ENCODE peak calls at places on chromosomes 13 and 19, in six cellular contexts. F, V, S, L, Y and P are unnamed samples.

GRCh38 chr13:99200433-99201167 is at the start of gene UBAC2:
- DNase-seq in Y (peak), L (peak), V (peak), S (peak), F (peak), P (peak)

GRCh38 chr19:18465964-18466339 is 28.0 kb upstream of the ISYNA1 start:
- DNase-seq in S (no peak), V (no peak), F (no peak), Y (peak), L (no peak), P (no peak)

GRCh38 chr13:41649659-41650058 is 192.3 kb downstream of the RGCC start:
- DNase-seq in V (no peak), L (no peak), S (no peak), F (no peak), Y (no peak), P (no peak)

GRCh38 chr13:33032037-33032625 is 15.9 kb downstream of the KL start:
- DNase-seq in V (no peak), Y (no peak), L (no peak), S (no peak), F (no peak), P (no peak)

GRCh38 chr13:112689498-112690241 is at the start of gene ATP11A:
- DNase-seq in S (peak), F (peak), L (peak), Y (peak), V (peak), P (peak)

GRCh38 chr13:20702530-20702929 is 969 bp upstream of the IL17D start:
- DNase-seq in V (no peak), Y (no peak), L (no peak), S (no peak), F (no peak), P (no peak)

GRCh38 chr19:55958356-55958755 is 10.7 kb downstream of the NLRP8 start:
- DNase-seq in F (no peak), S (no peak), L (no peak), Y (no peak), V (no peak), P (peak)

GRCh38 chr19:41937525-41937924 is 9.3 kb upstream of the ERFL start:
- DNase-seq in F (no peak), Y (no peak), V (no peak), L (no peak), S (no peak), P (no peak)

GRCh38 chr19:18290250-18291018 is 9.0 kb upstream of the JUND start:
- DNase-seq in S (no peak), V (no peak), F (no peak), Y (no peak), L (no peak), P (no peak)

GRCh38 chr13:62119739-62120700 is 704.4 kb upstream of the PCDH20 start:
- DNase-seq in S (no peak), L (no peak), F (no peak), V (peak), Y (no peak), P (peak)

GRCh38 chr13:100532090-100532766 is 56.4 kb downstream of the GGACT start:
- DNase-seq in F (no peak), Y (peak), S (no peak), L (no peak), V (no peak), P (no peak)

GRCh38 chr13:27279506-27279905 is 8.9 kb downstream of the RASL11A start:
- DNase-seq in L (no peak), F (no peak), S (no peak), V (no peak), Y (no peak), P (no peak)

GRCh38 chr19:44608391-44608821 is 5.0 kb upstream of the IGSF23 start:
- DNase-seq in V (no peak), Y (no peak), F (no peak), L (no peak), S (no peak), P (no peak)

GRCh38 chr13:93927431-93927830 is 552.1 kb downstream of the DCT start:
- DNase-seq in V (no peak), Y (no peak), L (no peak), F (no peak), S (no peak), P (no peak)

GRCh38 chr13:91017031-91017668 is 330.3 kb upstream of the MIR17HG start:
- DNase-seq in V (peak), F (no peak), Y (no peak), L (no peak), S (peak), P (peak)

DNA sequence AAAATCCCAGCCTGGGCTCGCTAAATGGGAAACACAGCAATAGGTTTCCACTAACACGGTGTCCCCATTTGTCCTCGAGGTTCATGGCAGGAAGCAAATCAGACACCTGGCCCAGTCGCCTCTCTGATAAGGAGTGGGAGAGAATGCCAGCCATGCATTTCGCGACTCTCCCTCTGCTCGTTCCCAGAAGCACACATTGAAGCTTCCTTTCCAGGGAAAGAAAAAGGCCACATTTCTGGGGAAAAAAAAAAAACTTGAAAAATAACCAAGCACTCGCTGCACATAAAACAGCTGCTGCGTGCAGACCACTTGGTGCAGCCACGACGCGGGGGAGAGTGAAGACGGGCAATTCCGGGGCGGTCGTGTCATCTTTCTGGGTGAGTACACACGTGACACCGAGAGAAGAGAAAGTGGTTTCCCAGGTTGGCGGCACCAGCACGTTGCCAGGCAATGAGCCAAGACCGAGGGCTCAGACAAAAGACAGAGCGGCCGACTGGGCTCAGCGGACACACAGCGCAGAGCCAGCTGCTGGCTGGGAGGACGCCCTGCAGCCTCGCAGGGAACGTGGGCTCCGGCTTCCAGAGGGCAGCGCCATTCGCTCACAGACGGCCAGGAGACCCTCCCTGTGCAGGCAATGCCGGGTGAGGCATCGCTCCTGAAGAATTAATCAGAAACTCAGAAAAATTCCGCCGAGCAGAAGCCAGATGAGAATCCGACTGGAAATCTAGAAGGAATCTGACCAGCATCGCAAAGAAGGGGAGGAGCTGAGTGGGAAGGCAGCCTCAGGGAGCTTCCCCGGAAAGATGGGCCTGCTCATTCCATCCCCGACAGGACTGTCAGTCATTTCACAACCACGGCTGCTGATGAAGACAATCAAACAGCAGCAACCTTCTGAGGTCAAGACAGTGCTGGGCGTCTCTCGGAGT is 83.2 kb upstream of the IRS2 start:
- DNase-seq in Y (peak), F (no peak), V (peak), S (peak), L (peak), P (no peak)
- TF ChIP-seq POLR2A in Y (no peak), F (no peak), V (no peak), S (no peak), L (no peak), P (no peak)

DNA sequence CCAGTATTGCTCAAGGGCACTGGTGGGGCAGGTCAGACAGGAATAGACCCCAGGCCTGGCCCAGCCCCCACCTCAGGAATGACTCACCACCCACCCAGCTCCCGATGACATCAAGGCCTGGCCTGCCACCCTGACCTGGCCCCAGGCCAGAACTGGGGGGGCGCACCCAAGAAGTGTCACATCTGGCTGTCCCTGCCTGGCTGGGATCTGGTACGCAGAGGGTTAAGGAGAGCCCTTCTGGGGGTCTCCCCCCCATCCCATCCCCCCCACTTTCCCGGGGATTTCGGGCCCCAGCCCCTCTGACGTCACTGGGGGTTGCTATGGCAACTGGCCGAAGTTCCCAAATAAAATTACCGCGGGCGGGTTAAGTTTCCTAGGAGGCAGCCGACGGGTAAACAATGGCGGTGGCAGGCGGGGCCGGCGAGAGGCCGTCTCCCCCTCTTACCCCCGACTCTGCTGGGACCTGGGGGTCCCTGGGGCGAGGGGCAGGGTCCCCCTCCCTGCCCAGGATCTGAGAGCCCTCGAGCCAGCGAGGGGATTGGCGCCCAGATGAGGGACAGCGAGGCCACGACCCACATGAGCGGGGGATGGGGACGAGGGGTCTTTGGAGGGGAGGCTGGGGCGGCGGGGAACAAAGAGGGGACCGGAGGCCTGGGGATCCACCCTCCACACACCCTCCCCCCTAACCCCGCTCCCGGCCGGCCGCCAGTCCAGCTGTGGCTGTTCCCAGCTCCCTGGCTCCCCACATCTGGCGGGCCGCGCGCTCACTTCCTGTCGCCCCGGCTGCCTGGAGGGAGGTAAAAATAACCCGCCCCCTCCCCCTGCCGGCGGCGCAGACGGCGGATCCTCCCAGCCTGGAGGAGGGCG is 29.7 kb upstream of the NANOS3 start:
- DNase-seq in V (no peak), L (peak), Y (peak), F (peak), S (peak), P (peak)
- TF ChIP-seq POLR2A in V (no peak), L (peak), Y (peak), F (peak), S (peak), P (no peak)

DNA sequence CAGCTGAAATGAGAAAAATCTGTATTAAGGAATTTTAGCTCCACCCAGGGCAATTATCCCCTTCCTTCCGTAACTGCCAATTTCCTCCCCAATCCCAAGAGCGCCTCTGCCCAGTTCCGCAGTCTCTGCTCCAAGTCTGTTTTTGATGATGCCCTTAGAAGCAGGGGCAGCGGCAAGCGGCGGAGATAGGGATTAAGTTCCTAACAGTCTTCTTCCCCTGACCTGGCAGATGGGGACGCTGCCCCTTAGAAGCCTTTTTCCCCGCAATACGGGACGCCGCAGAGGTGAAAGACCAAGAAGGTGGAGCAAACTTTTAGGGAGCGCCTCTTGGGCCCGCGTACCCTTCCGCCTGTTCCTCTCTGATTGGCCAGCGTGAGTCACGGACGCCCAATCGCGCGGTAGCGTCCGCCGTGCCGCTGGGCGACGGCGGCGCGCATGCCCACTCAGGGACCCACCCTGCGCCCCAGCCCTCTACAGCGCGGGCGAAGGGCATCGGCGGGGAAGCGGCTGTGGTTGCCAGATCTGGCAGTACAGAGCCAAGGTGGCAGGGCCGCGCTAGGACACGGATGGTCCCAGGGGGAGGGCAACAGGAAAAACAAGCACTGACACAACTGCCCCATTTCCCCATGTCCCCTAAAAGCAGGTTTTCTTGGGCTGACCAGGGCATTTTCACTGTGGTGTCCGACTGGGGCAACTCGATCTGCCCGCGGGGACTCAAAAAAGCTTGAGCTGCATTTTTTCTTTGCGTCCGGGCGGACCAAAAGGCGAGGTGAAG is 825 bp upstream of the TDRD3 start:
- DNase-seq in Y (peak), F (peak), S (peak), V (peak), L (peak), P (peak)
- TF ChIP-seq POLR2A in Y (peak), F (no peak), S (peak), V (peak), L (peak), P (peak)

GRCh38 chr19:31515931-31516330 is 166.7 kb upstream of the TSHZ3 start:
- DNase-seq in Y (no peak), S (no peak), F (peak), L (no peak), V (no peak), P (no peak)
- TF ChIP-seq POLR2A in Y (no peak), S (no peak), F (no peak), L (no peak), V (no peak), P (no peak)

GRCh38 chr19:53536223-53536543 is 1.8 kb upstream of the ZNF331 start:
- DNase-seq in F (no peak), V (no peak), Y (no peak), S (no peak), L (no peak), P (no peak)

GRCh38 chr19:53537126-53537522 is 821 bp upstream of the ZNF331 start:
- DNase-seq in V (no peak), L (no peak), Y (no peak), S (peak), F (no peak), P (no peak)

GRCh38 chr19:53540091-53540490 is 2.1 kb downstream of the ZNF331 start:
- DNase-seq in L (no peak), V (no peak), F (no peak), Y (no peak), S (no peak), P (no peak)

GRCh38 chr19:53538378-53539109 is 599 bp downstream of the ZNF331 start:
- DNase-seq in Y (no peak), V (no peak), S (peak), L (no peak), F (no peak), P (no peak)

DNA sequence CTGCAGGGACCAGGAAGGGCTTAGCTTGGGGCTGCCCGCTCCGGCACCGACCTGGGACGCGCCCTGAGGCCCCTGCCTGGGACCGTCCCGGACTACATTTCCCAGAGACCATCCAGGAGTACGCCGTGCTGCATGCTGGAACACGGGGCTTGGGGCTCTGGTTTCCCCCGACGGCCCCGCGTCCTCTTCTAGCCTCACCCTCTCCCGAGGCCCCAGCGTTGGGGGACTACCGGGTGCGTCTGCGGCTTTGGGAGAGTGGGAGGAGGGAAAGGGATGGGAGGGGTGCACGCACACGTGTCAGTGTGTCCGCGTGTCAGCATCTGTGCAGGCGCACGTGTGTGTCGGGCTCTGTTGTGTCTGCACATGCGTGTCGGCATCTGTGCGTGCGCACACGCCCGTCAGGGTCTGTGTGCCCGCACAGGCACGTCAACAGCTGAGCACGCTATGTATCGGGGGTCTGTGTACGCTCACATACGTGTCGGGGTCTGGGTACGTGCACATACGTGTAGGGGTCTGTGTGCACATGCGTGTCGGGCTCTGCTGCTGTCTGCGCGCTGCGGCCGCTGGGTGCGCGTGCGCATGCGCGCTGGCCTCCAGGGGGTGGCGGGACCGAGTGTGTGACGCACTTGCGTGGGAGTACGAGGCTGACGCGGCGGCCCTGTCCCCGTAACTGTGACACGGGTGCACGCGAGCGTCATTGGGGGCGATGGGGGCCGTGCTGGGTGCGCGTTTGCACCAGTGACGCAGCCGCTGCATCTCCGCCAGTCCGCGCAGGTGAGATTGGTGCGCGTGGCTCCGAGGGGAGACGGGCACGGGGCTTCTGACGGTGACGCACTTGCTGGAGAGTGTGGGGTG is at the start of gene ZNF331:
- DNase-seq in S (peak), Y (peak), L (peak), V (peak), F (peak), P (no peak)
- TF ChIP-seq POLR2A in S (no peak), Y (peak), L (peak), V (peak), F (no peak), P (peak)

DNA sequence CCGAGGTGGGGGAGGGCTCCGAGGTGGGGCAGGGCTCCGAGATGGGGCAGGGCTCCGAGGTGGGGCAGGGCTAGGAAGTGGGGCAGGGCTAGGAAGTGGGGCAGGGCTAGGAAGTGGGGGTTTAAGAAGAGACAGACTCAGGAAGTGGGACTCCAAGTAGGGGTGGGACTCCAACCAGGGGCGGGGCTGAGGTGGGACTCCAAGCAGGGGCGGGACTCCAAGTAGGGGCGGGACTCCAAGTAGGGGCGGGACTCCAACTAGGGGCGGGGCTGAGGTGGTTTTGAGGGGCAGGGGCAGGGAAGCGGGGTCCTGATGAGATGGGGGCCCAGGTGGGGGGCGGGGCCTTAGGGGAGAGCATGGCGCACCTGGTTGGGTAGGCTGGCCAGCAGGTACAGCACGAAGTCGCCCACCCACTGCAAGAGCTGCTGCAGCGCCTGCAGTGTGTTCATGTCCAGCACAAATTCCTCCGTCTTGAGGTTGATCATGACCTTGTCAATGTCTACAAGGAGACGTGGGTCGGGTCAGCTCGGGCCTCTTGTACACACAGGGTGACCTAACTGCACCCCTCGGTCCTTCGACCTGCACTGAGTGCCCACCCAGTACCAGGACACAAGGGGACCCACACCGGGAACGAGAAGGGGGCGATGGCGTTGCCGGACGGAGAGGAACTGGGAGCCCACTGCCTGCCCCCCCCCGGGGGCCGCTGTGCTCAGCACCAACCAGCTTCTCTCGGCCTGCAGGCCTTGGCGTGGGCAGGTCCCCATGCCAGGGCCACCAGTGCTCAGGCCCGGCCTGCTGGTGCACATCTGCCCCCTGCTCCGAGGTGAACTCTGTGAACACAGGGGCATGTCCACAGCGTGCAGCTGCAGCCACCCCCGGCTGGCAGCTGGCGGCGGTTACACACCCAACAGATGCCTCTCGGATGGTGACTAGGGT is 13.9 kb downstream of the CFD start:
- DNase-seq in Y (no peak), L (no peak), S (peak), F (no peak), V (no peak), P (peak)
- TF ChIP-seq POLR2A in Y (no peak), L (no peak), S (no peak), F (no peak), V (no peak), P (no peak)

GRCh38 chr19:2434267-2434666 is 6.9 kb upstream of the TIMM13 start:
- DNase-seq in Y (no peak), F (no peak), L (no peak), V (no peak), S (no peak), P (no peak)
- TF ChIP-seq POLR2A in Y (no peak), F (no peak), L (no peak), V (no peak), S (no peak), P (no peak)

GRCh38 chr19:11339254-11340098 is at the start of gene RAB3D:
- DNase-seq in V (peak), Y (peak), F (peak), L (peak), S (peak), P (peak)
- TF ChIP-seq POLR2A in V (peak), Y (no peak), F (no peak), L (peak), S (no peak), P (peak)